ENCODE peak calls at places on chromosome 7, in seven cellular contexts. L is endothelial cell of umbilical vein; P is DND-41; J is effector memory CD4-positive, alpha-beta T cell; C is CD8-positive, alpha-beta memory T cell; R is pancreas; Y is sigmoid colon. O is an unnamed sample.

GRCh38 chr7:84137812-84138211 is 56.8 kb downstream of the SEMA3A start:
- DNase-seq in L (no peak), P (no peak), J (no peak), C (no peak), R (no peak), Y (no peak), O (no peak)

GRCh38 chr7:138785587-138786437 is 12.0 kb upstream of the TMEM213 start:
- DNase-seq in L (no peak), P (no peak), J (no peak), C (no peak), R (no peak), Y (no peak), O (no peak)

GRCh38 chr7:124761164-124761715 is 4.4 kb downstream of the GPR37 start:
- DNase-seq in L (no peak), P (no peak), J (no peak), C (no peak), R (no peak), Y (no peak), O (no peak)

GRCh38 chr7:37786741-37787569 is 61.4 kb upstream of the NME8 start:
- DNase-seq in L (no peak), P (no peak), J (no peak), C (no peak), R (no peak), Y (no peak), O (no peak)

GRCh38 chr7:107180378-107180777 is 11.6 kb downstream of the HBP1 start:
- DNase-seq in L (peak; percentile 91), P (no peak), J (no peak), C (peak; percentile 21), R (no peak), Y (no peak), O (no peak)

GRCh38 chr7:33155811-33156210 is 26.4 kb downstream of the BBS9 start:
- DNase-seq in L (no peak), P (no peak), J (no peak), C (no peak), R (no peak), Y (no peak), O (no peak)

GRCh38 chr7:156780724-156781455 is 112.1 kb downstream of the LMBR1 start:
- DNase-seq in L (no peak), P (no peak), J (no peak), C (no peak), R (no peak), Y (no peak), O (no peak)

GRCh38 chr7:106178593-106179134 is 66.6 kb upstream of the SYPL1 start:
- DNase-seq in L (peak; percentile 67), P (no peak), J (no peak), C (no peak), R (no peak), Y (no peak), O (no peak)

GRCh38 chr7:101870361-101871062 is 53.1 kb downstream of the CUX1 start:
- DNase-seq in L (no peak), P (no peak), J (no peak), C (no peak), R (no peak), Y (no peak), O (no peak)

GRCh38 chr7:51075681-51076580 is 240.7 kb downstream of the COBL start:
- DNase-seq in L (peak; percentile 91), P (no peak), J (no peak), C (no peak), R (peak; percentile 86), Y (no peak), O (no peak)

GRCh38 chr7:108129018-108129965 is 869 bp downstream of the LAMB4 start:
- DNase-seq in L (no peak), P (no peak), J (no peak), C (no peak), R (no peak), Y (no peak), O (no peak)

GRCh38 chr7:139702313-139702731 is 75.5 kb downstream of the HIPK2 start:
- DNase-seq in L (peak; percentile 50), P (no peak), J (no peak), C (no peak), R (no peak), Y (no peak), O (no peak)

GRCh38 chr7:3984456-3984855 is 683.4 kb downstream of the SDK1 start:
- DNase-seq in L (no peak), P (no peak), J (no peak), C (no peak), R (no peak), Y (no peak), O (no peak)

GRCh38 chr7:33694006-33694405 is 211.3 kb upstream of the BMPER start:
- DNase-seq in L (no peak), P (no peak), J (no peak), C (no peak), R (no peak), Y (no peak), O (no peak)

GRCh38 chr7:152072451-152072850 is 47.0 kb downstream of the GALNT11 start:
- DNase-seq in L (no peak), P (no peak), J (no peak), C (no peak), R (no peak), Y (no peak), O (no peak)

GRCh38 chr7:152076940-152077933 is 51.8 kb downstream of the GALNT11 start:
- DNase-seq in L (no peak), P (no peak), J (no peak), C (no peak), R (peak; percentile 78), Y (no peak), O (no peak)

GRCh38 chr7:152073352-152073751 is 47.9 kb downstream of the GALNT11 start:
- DNase-seq in L (no peak), P (no peak), J (no peak), C (no peak), R (no peak), Y (no peak), O (no peak)

GRCh38 chr7:152076324-152076821 is 50.9 kb downstream of the GALNT11 start:
- DNase-seq in L (peak; percentile 21), P (peak; percentile 37), J (no peak), C (no peak), R (no peak), Y (no peak), O (no peak)

DNA sequence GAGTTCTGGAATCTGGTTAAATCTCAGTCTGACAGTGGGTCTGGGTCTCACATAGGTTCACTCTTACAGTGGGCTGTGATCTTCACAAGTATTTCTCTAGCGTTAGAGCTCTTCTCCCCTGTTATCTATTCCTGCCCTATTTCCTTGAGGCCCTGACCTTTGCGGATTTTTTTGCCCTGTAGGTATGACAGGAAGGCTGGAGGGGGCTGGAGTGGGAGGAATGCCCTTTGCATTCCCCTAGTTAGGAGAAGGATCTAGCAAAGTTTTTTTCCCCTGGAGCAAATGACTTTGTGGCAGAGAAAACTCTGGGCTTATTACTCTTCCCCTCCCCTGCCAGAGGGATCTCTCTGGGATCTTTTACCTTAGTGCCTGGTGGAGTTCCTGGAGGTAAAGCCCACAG is 49.2 kb downstream of the GALNT11 start:
- DNase-seq in L (no peak), P (no peak), J (no peak), C (no peak), R (no peak), Y (no peak), O (no peak)
- H3K27ac ChIP-seq in L (no peak overlapping the region), P (no peak overlapping the region), J (no peak overlapping the region), C (no peak overlapping the region), R (no peak overlapping the region), Y (no peak overlapping the region), O (no peak overlapping the region)

GRCh38 chr7:71329030-71329668 is 197.2 kb downstream of the GALNT17 start:
- DNase-seq in L (no peak), P (no peak), J (no peak), C (no peak), R (no peak), Y (no peak), O (no peak)
- H3K27ac ChIP-seq in L (no peak overlapping the region), P (no peak overlapping the region), J (no peak overlapping the region), C (no peak overlapping the region), R (no peak overlapping the region), Y (no peak overlapping the region), O (no peak overlapping the region)

GRCh38 chr7:46315891-46316290 is 394.8 kb upstream of the IGFBP3 start:
- DNase-seq in L (no peak), P (no peak), J (no peak), C (no peak), R (no peak), Y (no peak), O (no peak)
- H3K27ac ChIP-seq in L (no peak overlapping the region), P (no peak overlapping the region), J (no peak overlapping the region), C (no peak overlapping the region), R (no peak overlapping the region), Y (no peak overlapping the region), O (no peak overlapping the region)

DNA sequence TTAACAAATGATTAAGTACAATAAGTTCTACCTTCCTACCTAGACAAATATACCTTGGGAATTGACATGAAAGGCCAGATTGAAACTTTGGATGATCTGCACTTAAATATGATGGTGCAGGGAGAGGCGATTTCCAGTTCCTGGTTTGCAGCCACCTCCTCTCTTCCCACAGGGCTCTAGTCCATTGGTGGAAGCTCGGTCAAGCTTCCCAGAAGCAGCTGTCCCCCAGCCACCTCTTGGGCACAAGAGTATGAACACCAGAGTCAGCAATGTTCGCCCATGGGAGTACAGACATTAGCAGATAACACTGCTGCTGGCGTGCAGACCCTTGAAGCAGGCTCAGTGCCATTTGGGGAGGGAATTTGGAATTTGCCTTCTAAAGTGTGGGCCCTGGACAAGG is 1.5 kb upstream of the CPVL start:
- DNase-seq in L (no peak), P (no peak), J (no peak), C (no peak), R (no peak), Y (no peak), O (no peak)
- H3K27ac ChIP-seq in L (no peak overlapping the region), P (no peak overlapping the region), J (no peak overlapping the region), C (no peak overlapping the region), R (no peak overlapping the region), Y (no peak overlapping the region), O (no peak overlapping the region)

DNA sequence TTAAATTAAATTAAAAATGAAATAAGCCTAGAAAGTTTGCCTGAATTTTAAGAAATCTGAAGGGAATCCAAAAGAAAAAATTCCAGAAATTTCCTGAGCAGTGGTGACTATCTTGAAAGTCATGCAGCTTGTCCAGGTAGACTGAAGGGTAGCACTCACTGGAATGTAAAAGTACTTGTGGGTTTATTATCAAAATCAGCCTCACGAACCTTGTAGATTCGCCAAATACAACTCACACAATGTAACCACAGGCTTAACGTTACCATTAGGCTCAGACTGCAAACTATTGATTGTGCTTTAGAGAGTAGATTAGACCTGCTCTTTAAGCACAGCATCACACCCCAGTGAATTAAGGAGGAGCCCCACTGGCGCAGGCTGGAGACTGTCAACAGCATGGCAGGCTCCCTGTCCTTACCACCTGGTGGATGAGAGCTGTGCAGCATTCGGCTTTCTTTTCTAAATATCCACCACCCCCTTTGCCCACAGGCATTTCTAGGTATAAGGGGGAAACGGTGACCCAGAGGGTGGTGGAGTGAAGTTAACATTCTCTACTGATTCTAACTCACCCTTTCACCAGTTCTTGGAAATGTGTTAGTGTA is 56.7 kb downstream of the GSDME start:
- DNase-seq in L (no peak), P (no peak), J (no peak), C (no peak), R (no peak), Y (no peak), O (no peak)
- H3K27ac ChIP-seq in L (no peak overlapping the region), P (no peak overlapping the region), J (no peak overlapping the region), C (no peak overlapping the region), R (no peak overlapping the region), Y (no peak overlapping the region), O (peak overlapping the region; percentile 66)

O was measured in substantia nigra.